ENCODE peak calls at places on chromosomes 4 and X, in six cellular contexts. F, N, G, Y, I and C are unnamed samples.

GRCh38 chrX:124127496-124127895 is 166.0 kb downstream of the STAG2 start:
- DNase-seq in F (no peak), N (no peak), G (no peak), Y (no peak), I (no peak), C (no peak)

GRCh38 chrX:22164770-22165388 is 107.8 kb upstream of the CBLL2 start:
- DNase-seq in F (no peak), N (no peak), G (no peak), Y (no peak), I (no peak), C (no peak)

GRCh38 chr4:85477538-85477937 is 2.6 kb downstream of the ARHGAP24 start:
- DNase-seq in F (no peak), N (no peak), G (no peak), Y (no peak), I (no peak), C (peak; percentile 69)

GRCh38 chrX:136856527-136856926 is 24.0 kb downstream of the RBMX start:
- DNase-seq in F (no peak), N (no peak), G (no peak), Y (no peak), I (no peak), C (no peak)

GRCh38 chrX:72396117-72396516 is 90.4 kb upstream of the CITED1 start:
- DNase-seq in F (no peak), N (no peak), G (no peak), Y (no peak), I (no peak), C (peak; percentile 14)

GRCh38 chr4:89254847-89255246 is 52.8 kb downstream of the GPRIN3 start:
- DNase-seq in F (peak; percentile 41), N (peak; percentile 40), G (no peak), Y (peak; percentile 41), I (peak; percentile 36), C (peak; percentile 73)

GRCh38 chr4:188989371-188989770 is 850.1 kb downstream of the TRIML1 start:
- DNase-seq in F (no peak), N (no peak), G (no peak), Y (no peak), I (no peak), C (no peak)

GRCh38 chr4:13910556-13910955 is 283.0 kb upstream of the BOD1L1 start:
- DNase-seq in F (no peak), N (no peak), G (no peak), Y (no peak), I (no peak), C (no peak)

GRCh38 chrX:6095469-6095868 is 133.2 kb downstream of the NLGN4X start:
- DNase-seq in F (no peak), N (no peak), G (no peak), Y (no peak), I (peak; percentile 7), C (peak; percentile 7)

GRCh38 chr4:127632420-127633403 is at the start of gene INTU:
- DNase-seq in F (no peak), N (peak; percentile 92), G (peak; percentile 95), Y (peak; percentile 98), I (peak; percentile 84), C (peak; percentile 89)

GRCh38 chr4:36841583-36842326 is 402.8 kb upstream of the NWD2 start:
- DNase-seq in F (no peak), N (no peak), G (no peak), Y (no peak), I (no peak), C (no peak)

DNA sequence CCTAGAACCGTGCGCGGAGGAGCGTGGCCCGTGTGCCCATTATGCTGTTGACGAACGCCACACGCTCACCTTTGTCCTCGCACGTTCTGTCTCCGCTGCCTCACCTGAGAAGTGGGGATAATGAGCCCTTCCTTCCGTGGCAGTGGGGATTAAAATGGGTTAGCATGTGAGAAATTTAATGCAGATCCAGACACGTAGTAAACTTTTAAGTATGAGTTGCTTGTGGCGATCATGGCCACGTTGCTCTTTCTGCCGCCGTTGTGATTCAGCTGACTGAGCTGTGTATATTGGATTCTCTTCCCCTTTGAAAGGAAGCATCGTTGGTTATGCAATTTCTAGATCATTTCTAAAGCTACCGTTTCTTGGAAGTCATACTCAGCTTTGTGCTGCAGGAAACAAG is 16.5 kb downstream of the TBC1D14 start:
- DNase-seq in F (no peak), N (no peak), G (no peak), Y (no peak), I (no peak), C (no peak)
- H3K4me1 ChIP-seq in F (peaks cover 33% of the 10 kb centered on the region), N (peaks cover 32% of the 10 kb centered on the region), G (peaks cover 47% of the 10 kb centered on the region), Y (peaks cover 18% of the 10 kb centered on the region), I (no peaks in the 10 kb centered on the region), C (peaks cover 12% of the 10 kb centered on the region)

GRCh38 chr4:3830774-3831528 is 64.8 kb downstream of the ADRA2C start:
- DNase-seq in F (no peak), N (no peak), G (no peak), Y (no peak), I (no peak), C (peak; percentile 89)

GRCh38 chr4:3831529-3832150 is 65.5 kb downstream of the ADRA2C start:
- DNase-seq in F (no peak), N (no peak), G (no peak), Y (no peak), I (no peak), C (no peak)

GRCh38 chr4:3828546-3828945 is 62.4 kb downstream of the ADRA2C start:
- DNase-seq in F (no peak), N (no peak), G (no peak), Y (no peak), I (no peak), C (no peak)

GRCh38 chr4:3829211-3829953 is 63.2 kb downstream of the ADRA2C start:
- DNase-seq in F (no peak), N (no peak), G (no peak), Y (no peak), I (no peak), C (no peak)

DNA sequence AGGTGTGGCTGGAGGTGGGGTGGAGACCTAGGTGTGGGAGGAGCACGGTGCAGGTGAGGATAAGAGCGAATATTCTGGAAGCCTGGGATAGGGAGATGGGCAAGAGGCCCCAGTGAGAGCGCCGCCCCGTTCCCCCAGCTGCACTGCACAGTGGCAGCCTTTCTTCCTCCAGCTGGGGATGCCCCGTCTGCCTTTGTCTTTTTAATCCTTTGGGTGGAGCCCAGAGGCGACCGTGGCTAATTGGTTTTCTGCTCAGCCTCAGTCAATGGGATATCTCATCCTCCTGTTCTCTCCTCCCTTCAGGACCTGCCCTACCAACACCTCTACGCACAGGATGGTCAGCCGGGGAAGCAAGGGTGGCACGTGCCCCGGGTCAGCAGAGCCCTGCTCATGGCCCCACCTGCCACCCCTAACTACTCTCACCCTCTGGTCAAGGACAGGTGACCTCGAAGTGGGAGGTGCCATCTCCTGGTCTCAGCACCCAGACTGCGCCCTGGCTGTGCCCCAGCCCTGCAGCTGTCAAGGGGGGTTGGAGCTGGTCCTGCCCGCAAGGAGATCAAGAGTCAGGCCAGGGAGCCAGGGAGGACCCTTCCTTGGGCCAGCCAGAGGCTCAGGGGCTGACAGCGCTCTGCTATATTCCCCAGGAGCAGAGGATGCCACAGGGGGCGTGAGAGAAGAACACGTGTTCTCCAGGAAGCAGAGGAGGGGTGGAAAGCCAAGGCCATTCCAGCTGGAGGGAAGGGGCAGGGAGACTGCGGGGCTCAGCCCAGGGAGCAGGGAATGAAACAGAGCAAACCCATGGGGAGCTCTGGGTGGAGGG is 64.0 kb downstream of the ADRA2C start:
- DNase-seq in F (no peak), N (no peak), G (no peak), Y (no peak), I (no peak), C (peak; percentile 99)
- H3K27ac ChIP-seq in F (no peak overlapping the region), N (no peak overlapping the region), G (no peak overlapping the region), Y (no peak overlapping the region), I (no peak overlapping the region), C (peak overlapping the region; percentile 100)

GRCh38 chr4:5884804-5885203 is 8.1 kb downstream of the CRMP1 start:
- DNase-seq in F (no peak), N (no peak), G (no peak), Y (no peak), I (no peak), C (no peak)
- H3K4me1 ChIP-seq in F (peaks cover 2% of the 10 kb centered on the region), N (no peaks in the 10 kb centered on the region), G (peaks cover 9% of the 10 kb centered on the region), Y (no peaks in the 10 kb centered on the region), I (no peaks in the 10 kb centered on the region), C (peaks cover 42% of the 10 kb centered on the region)

GRCh38 chr4:3293410-3294391 is 880 bp downstream of the RGS12 start:
- DNase-seq in F (no peak), N (no peak), G (peak; percentile 65), Y (no peak), I (no peak), C (peak; percentile 43)
- H3K27ac ChIP-seq in F (peak overlapping the region; percentile 14), N (peak overlapping the region; percentile 84), G (peak overlapping the region; percentile 63), Y (no peak overlapping the region), I (peak overlapping the region; percentile 71), C (peak overlapping the region; percentile 17)

DNA sequence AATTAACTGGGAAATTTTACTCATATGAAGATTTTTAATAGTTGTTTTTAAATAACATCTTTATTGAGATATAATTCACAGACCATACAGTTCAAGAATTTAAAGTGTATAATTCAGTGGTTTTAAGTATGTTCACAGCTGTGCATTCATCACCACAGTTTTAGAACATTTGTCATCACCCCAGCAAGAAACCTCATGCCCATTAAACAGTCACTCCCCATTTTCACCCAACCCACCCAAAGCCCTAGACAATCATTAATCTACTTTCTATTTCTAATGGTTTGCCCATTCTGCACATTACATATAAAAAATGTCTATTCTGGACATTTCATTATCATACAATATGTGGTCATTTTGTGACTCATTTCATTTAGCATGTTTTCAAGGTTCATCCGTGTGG is 2.8 kb downstream of the UPRT start:
- DNase-seq in F (no peak), N (no peak), G (no peak), Y (no peak), I (no peak), C (no peak)
- H3K4me1 ChIP-seq in F (peaks cover 8% of the 10 kb centered on the region), N (no peaks in the 10 kb centered on the region), G (peaks cover 13% of the 10 kb centered on the region), Y (no peaks in the 10 kb centered on the region), I (no peaks in the 10 kb centered on the region), C (no peaks in the 10 kb centered on the region)

GRCh38 chr4:137370699-137371098 is 161.6 kb downstream of the PCDH18 start:
- DNase-seq in F (no peak), N (no peak), G (no peak), Y (no peak), I (no peak), C (peak; percentile 4)

GRCh38 chr4:137363496-137363895 is 168.8 kb downstream of the PCDH18 start:
- DNase-seq in F (no peak), N (no peak), G (no peak), Y (no peak), I (no peak), C (no peak)

GRCh38 chr4:137361756-137362470 is 170.4 kb downstream of the PCDH18 start:
- DNase-seq in F (no peak), N (no peak), G (no peak), Y (no peak), I (no peak), C (no peak)

GRCh38 chr4:137370206-137370633 is 162.1 kb downstream of the PCDH18 start:
- DNase-seq in F (no peak), N (no peak), G (no peak), Y (no peak), I (no peak), C (peak; percentile 52)

DNA sequence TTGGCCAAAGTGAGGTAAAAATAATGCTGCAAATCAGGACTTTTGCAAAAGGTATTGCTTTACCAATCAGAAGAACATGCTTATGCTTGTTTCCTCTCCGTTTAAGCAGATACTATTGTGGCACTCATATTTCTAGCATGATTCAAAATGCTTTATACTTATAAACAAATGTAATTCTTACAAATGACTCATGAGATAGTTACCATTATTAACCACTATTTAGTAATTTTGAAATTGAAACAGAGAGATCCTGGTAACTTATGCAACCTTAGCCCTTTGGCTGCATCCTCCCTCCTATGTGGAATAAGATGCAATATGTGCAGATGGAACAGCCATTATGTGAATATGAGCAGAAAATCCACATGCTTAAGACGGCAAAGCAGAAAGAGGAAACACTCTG is 164.7 kb downstream of the PCDH18 start:
- DNase-seq in F (no peak), N (no peak), G (no peak), Y (no peak), I (no peak), C (no peak)
- H3K27ac ChIP-seq in F (no peak overlapping the region), N (no peak overlapping the region), G (no peak overlapping the region), Y (no peak overlapping the region), I (peak overlapping the region; percentile 73), C (no peak overlapping the region)

GRCh38 chrX:107678957-107679740 is 50.8 kb downstream of the PRPS1 start:
- DNase-seq in F (peak; percentile 60), N (peak; percentile 79), G (peak; percentile 76), Y (no peak), I (no peak), C (peak; percentile 62)
- H3K4me1 ChIP-seq in F (peaks cover 49% of the 10 kb centered on the region), N (peaks cover 10% of the 10 kb centered on the region), G (peaks cover 37% of the 10 kb centered on the region), Y (peaks cover 30% of the 10 kb centered on the region), I (no peaks in the 10 kb centered on the region), C (peaks cover 5% of the 10 kb centered on the region)